ENCODE peak calls at places on chromosomes 11 and 22, in four cellular contexts. X, O, V and K are unnamed samples.

GRCh38 chr11:95042906-95043305 is 6.3 kb upstream of the KDM4F start:
- DNase-seq in X (no peak), O (no peak), V (no peak), K (no peak)

GRCh38 chr11:45181595-45182550 is 35.4 kb downstream of the PRDM11 start:
- DNase-seq in X (no peak), O (no peak), V (no peak), K (peak; percentile 27)

GRCh38 chr11:78080818-78081495 is 1.3 kb upstream of the NDUFC2 start:
- DNase-seq in X (peak; percentile 73), O (no peak), V (no peak), K (peak; percentile 52)

GRCh38 chr11:61092280-61092766 is 10.0 kb upstream of the CD5 start:
- DNase-seq in X (no peak), O (no peak), V (no peak), K (peak; percentile 13)

GRCh38 chr11:77611921-77612320 is 22.2 kb downstream of the AQP11 start:
- DNase-seq in X (no peak), O (no peak), V (no peak), K (no peak)

GRCh38 chr11:65452806-65453490 is 30.4 kb downstream of the NEAT1 start:
- DNase-seq in X (peak; percentile 87), O (no peak), V (no peak), K (no peak)

GRCh38 chr11:73480677-73481076 is 104.5 kb downstream of the RELT start:
- DNase-seq in X (peak; percentile 48), O (no peak), V (no peak), K (no peak)

GRCh38 chr22:20802922-20803553 is 29.1 kb downstream of the SERPIND1 start:
- DNase-seq in X (no peak), O (no peak), V (no peak), K (no peak)

GRCh38 chr22:20970939-20971657 is 4.0 kb downstream of the AIFM3 start:
- DNase-seq in X (no peak), O (no peak), V (no peak), K (peak; percentile 22)

GRCh38 chr11:12433571-12434061 is 56.2 kb downstream of the PARVA start:
- DNase-seq in X (peak; percentile 98), O (no peak), V (no peak), K (no peak)

GRCh38 chr11:70233511-70233919 is 30.4 kb downstream of the FADD start:
- DNase-seq in X (peak; percentile 91), O (no peak), V (no peak), K (no peak)

GRCh38 chr11:34239465-34240149 is 118.2 kb downstream of the ABTB2 start:
- DNase-seq in X (no peak), O (no peak), V (no peak), K (no peak)

GRCh38 chr11:46278387-46279173 is 1.1 kb downstream of the CREB3L1 start:
- DNase-seq in X (peak; percentile 59), O (peak; percentile 75), V (no peak), K (peak; percentile 79)

GRCh38 chr11:18384157-18384641 is 10.2 kb upstream of the LDHA start:
- DNase-seq in X (peak; percentile 79), O (no peak), V (no peak), K (peak; percentile 63)

GRCh38 chr22:40180403-40180802 is 2.7 kb downstream of the TNRC6B start:
- DNase-seq in X (no peak), O (no peak), V (no peak), K (no peak)

GRCh38 chr22:36156515-36157419 is 3.8 kb downstream of the APOL3 start:
- DNase-seq in X (peak; percentile 77), O (peak; percentile 56), V (no peak), K (peak; percentile 74)

GRCh38 chr11:130650456-130651068 is 202.1 kb downstream of the ADAMTS15 start:
- DNase-seq in X (peak; percentile 59), O (no peak), V (no peak), K (no peak)

GRCh38 chr22:20118572-20119020 is 1.6 kb upstream of the TRMT2A start:
- DNase-seq in X (no peak), O (no peak), V (no peak), K (no peak)

GRCh38 chr11:83681045-83681781 is 395.0 kb upstream of the CCDC90B start:
- DNase-seq in X (no peak), O (no peak), V (no peak), K (no peak)

GRCh38 chr11:12812849-12813248 is 138.6 kb downstream of the TEAD1 start:
- DNase-seq in X (no peak), O (no peak), V (no peak), K (no peak)

GRCh38 chr22:33018232-33018864 is 39.8 kb downstream of the SYN3 start:
- DNase-seq in X (peak; percentile 29), O (peak; percentile 78), V (peak; percentile 34), K (peak; percentile 70)

GRCh38 chr11:128517457-128518230 is 69.7 kb downstream of the ETS1 start:
- DNase-seq in X (no peak), O (no peak), V (no peak), K (no peak)

GRCh38 chr22:43529461-43529860 is 117.6 kb downstream of the MPPED1 start:
- DNase-seq in X (no peak), O (no peak), V (no peak), K (no peak)

GRCh38 chr11:75800728-75801361 is 14.2 kb upstream of the UVRAG start:
- DNase-seq in X (no peak), O (no peak), V (no peak), K (no peak)

GRCh38 chr11:17648528-17648927 is 70.8 kb upstream of the MYOD1 start:
- DNase-seq in X (no peak), O (no peak), V (no peak), K (no peak)

DNA sequence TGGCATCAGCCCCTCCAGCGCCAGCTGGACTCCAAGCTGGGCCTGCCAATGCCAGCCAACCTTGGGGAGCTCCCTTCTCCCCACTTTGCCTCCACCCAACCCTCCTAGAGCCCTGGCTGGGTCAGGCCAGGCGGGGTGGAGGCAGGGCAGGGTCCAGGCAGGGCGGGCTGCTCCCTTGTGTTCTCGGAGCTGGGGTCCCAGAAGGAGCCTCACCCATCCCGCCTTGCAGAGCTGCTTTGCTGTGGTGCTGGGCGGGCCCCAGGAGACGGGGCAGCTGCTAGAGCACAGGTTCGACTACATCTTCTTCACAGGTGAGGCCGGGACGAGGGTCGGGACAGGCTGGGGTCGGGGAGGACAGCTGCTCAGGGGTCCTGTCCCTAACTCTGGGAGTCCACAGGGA is 9.4 kb downstream of the ALDH3B1 start:
- DNase-seq in X (no peak), O (no peak), V (no peak), K (no peak)
- H3K18ac ChIP-seq in X (no peak overlapping the region), O (no peak overlapping the region), V (no peak overlapping the region), K (no peak overlapping the region)

DNA sequence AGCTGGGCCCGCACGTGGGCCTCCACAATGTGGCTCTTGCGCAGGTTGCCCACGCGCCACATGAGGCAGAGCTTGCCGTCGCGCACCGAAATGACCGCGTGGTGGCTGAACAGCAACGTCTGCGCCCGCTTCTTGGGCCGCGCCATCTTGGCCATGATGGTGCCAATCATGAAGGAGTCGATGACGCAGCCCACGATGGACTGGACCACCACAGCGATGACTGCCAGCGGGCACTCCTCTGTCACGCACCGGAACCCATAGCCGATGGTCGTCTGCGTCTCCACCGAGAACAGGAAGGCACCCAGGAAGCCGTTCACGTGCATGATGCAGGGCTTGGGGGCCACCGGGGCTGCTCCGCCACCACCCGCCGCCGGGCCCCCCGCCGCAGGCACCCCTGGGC is 27.5 kb downstream of the KCNJ4 start:
- DNase-seq in X (no peak), O (no peak), V (no peak), K (no peak)
- H4K5ac ChIP-seq in X (no peak overlapping the region), O (no peak overlapping the region), V (no peak overlapping the region), K (no peak overlapping the region)

GRCh38 chr22:45831394-45831793 is 145.6 kb downstream of the WNT7B start:
- DNase-seq in X (peak; percentile 38), O (no peak), V (no peak), K (no peak)
- H3K18ac ChIP-seq in X (no peak overlapping the region), O (no peak overlapping the region), V (no peak overlapping the region), K (no peak overlapping the region)

DNA sequence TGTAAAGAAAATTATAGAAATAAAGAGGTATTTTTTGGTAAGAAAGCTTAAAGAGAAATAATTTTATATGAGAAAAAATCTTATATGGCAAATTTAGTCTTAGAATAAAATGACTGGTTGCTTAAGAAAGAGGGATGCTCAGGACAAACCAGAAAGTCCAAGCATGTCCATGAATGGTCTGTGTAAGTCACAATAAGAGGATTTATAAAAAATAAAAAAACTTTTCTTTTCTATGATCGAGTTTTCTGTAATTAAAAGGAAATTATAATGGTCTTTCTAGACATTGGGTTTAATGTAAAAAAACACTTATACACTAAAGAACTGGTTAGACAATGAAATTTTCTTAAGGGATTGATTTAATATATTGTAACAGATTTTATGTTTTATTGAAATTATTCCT is 819.6 kb downstream of the TBC1D22A start:
- DNase-seq in X (no peak), O (no peak), V (no peak), K (peak; percentile 51)
- H4K5ac ChIP-seq in X (no peak overlapping the region), O (no peak overlapping the region), V (no peak overlapping the region), K (no peak overlapping the region)

GRCh38 chr11:62484352-62484751 is 62.3 kb downstream of the AHNAK start:
- DNase-seq in X (no peak), O (no peak), V (no peak), K (peak; percentile 74)
- H3K18ac ChIP-seq in X (no peak overlapping the region), O (no peak overlapping the region), V (no peak overlapping the region), K (no peak overlapping the region)